ENCODE peak calls at places on chromosomes 2 and 18, in seven cellular contexts. G is Panc1, N is body of pancreas, A is neural progenitor cell, D is IMR-90, I is uterus, F is A549. L is an unnamed sample. For H3K4me1, the result is how much of the 10 kb centered on the place peaks cover.

GRCh38 chr18:5475252-5475651 is 68.5 kb downstream of the EPB41L3 start:
- DNase-seq in G (no peak), N (no peak), A (no peak), D (no peak), I (no peak), F (no peak), L (peak)

GRCh38 chr2:234500394-234501006 is 3.6 kb upstream of the ARL4C start:
- DNase-seq in G (no peak), N (peak), A (peak), D (peak), I (no peak), F (no peak), L (peak)

GRCh38 chr18:58405107-58405898 is 223.6 kb downstream of the ALPK2 start:
- DNase-seq in G (no peak), N (no peak), A (no peak), D (no peak), I (no peak), F (no peak), L (peak)

GRCh38 chr2:175008801-175009495 is 3.8 kb upstream of the CHN1 start:
- DNase-seq in G (no peak), N (no peak), A (no peak), D (no peak), I (no peak), F (no peak), L (no peak)

GRCh38 chr2:39875182-39875913 is 96.3 kb upstream of the THUMPD2 start:
- DNase-seq in G (no peak), N (no peak), A (no peak), D (peak), I (peak), F (peak), L (no peak)

GRCh38 chr2:41989503-41990180 is 58.2 kb upstream of the PKDCC start:
- DNase-seq in G (no peak), N (no peak), A (peak), D (peak), I (no peak), F (no peak), L (no peak)

GRCh38 chr2:100806550-100806949 is 13.4 kb upstream of the NPAS2 start:
- DNase-seq in G (no peak), N (no peak), A (no peak), D (no peak), I (no peak), F (no peak), L (no peak)

GRCh38 chr2:234969329-234970157 is 17.7 kb downstream of the SH3BP4 start:
- DNase-seq in G (no peak), N (peak), A (no peak), D (no peak), I (no peak), F (no peak), L (no peak)

GRCh38 chr2:53508667-53509066 is 258.9 kb upstream of the CHAC2 start:
- DNase-seq in G (no peak), N (no peak), A (peak), D (peak), I (no peak), F (no peak), L (no peak)

GRCh38 chr2:56184500-56184996 is 758 bp downstream of the CCDC85A start:
- DNase-seq in G (no peak), N (peak), A (peak), D (no peak), I (peak), F (peak), L (peak)

GRCh38 chr2:61993422-61994024 is 88.0 kb downstream of the COMMD1 start:
- DNase-seq in G (peak), N (peak), A (peak), D (peak), I (no peak), F (peak), L (no peak)

GRCh38 chr2:75541430-75541829 is 19.3 kb downstream of the EVA1A start:
- DNase-seq in G (no peak), N (no peak), A (no peak), D (no peak), I (no peak), F (no peak), L (no peak)

DNA sequence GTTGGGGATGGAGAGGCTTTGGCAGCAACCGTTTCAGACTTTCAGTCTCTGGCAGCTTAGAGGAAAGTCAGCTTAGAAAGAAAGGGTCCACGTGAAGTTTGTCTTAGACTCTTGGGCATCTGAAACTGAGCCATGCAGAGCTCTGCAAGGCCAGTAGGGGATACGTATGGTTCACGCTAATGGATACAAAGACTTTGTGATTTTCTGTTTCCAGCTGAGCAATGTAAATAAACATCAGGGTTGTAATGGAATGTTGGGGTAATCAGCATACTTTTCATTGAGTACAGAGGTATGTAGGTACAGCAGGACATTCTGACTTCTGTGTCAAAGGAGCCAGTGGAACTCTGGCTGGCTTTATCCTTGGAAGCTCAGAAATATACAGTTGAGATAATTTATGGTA is 31.0 kb downstream of the RALB start:
- DNase-seq in G (no peak), N (no peak), A (peak), D (peak), I (no peak), F (no peak), L (no peak)
- TF ChIP-seq CTCF in G (peak), N (no peak), A (peak), D (peak), I (no peak), F (no peak), L (no peak)

DNA sequence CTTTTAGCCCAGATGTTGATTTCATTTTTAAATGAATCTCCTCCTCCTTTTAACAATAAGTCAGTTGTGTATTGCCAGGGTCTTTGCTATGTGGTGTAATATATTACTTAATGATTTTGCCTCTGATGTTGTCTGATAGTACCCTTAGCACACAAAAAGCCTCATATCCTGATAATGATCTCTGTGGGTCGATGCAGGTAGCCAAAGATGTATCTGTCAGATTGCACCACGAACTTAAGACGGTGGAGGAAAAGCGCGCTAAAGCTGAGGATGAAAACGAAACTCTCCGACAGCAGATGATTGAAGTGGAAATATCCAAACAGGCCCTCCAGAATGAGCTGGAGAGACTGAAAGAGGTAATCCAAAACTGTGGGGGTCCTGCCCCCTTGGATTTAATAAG is 14.8 kb downstream of the MTCL1 start:
- DNase-seq in G (no peak), N (no peak), A (no peak), D (no peak), I (no peak), F (no peak), L (no peak)
- H3K4me1 ChIP-seq in G (under half), N (under half), A (half or more), D (under half), I (under half), F (half or more), L (under half)

GRCh38 chr18:74495581-74496507 is at the start of gene CNDP2:
- DNase-seq in G (peak), N (peak), A (peak), D (peak), I (peak), F (peak), L (peak)

GRCh38 chr18:74498712-74499629 is 2.8 kb downstream of the CNDP2 start:
- DNase-seq in G (no peak), N (peak), A (no peak), D (no peak), I (no peak), F (no peak), L (no peak)

GRCh38 chr18:74497778-74498177 is 1.6 kb downstream of the CNDP2 start:
- DNase-seq in G (no peak), N (no peak), A (no peak), D (no peak), I (no peak), F (no peak), L (no peak)

GRCh38 chr18:74496508-74497307 is 545 bp downstream of the CNDP2 start:
- DNase-seq in G (no peak), N (peak), A (peak), D (peak), I (peak), F (peak), L (no peak)

GRCh38 chr18:74497308-74497640 is 1.1 kb downstream of the CNDP2 start:
- DNase-seq in G (no peak), N (no peak), A (no peak), D (no peak), I (no peak), F (no peak), L (no peak)
- H3K4me3 ChIP-seq in G (peak), N (no peak), A (peak), D (no peak), I (no peak), F (peak), L (peak)

GRCh38 chr18:39841133-39842041 is 2113.6 kb upstream of the PIK3C3 start:
- DNase-seq in G (no peak), N (peak), A (peak), D (peak), I (no peak), F (peak), L (peak)
- TF ChIP-seq CTCF in G (peak), N (no peak), A (peak), D (peak), I (no peak), F (peak), L (no peak)

GRCh38 chr2:206881708-206882335 is 57.5 kb upstream of the CPO start:
- DNase-seq in G (no peak), N (no peak), A (no peak), D (no peak), I (no peak), F (no peak), L (no peak)

GRCh38 chr2:206873426-206873825 is 65.9 kb upstream of the CPO start:
- DNase-seq in G (no peak), N (no peak), A (no peak), D (no peak), I (no peak), F (no peak), L (no peak)

GRCh38 chr2:206875701-206876100 is 63.6 kb upstream of the CPO start:
- DNase-seq in G (no peak), N (no peak), A (no peak), D (no peak), I (no peak), F (no peak), L (no peak)

GRCh38 chr2:206876176-206876575 is 63.1 kb upstream of the CPO start:
- DNase-seq in G (no peak), N (no peak), A (peak), D (no peak), I (no peak), F (no peak), L (no peak)
- H3K4me1 ChIP-seq in G (under half), N (under half), A (under half), D (under half), I (under half), F (under half), L (under half)

GRCh38 chr2:152098798-152099654 is at the start of gene CACNB4:
- DNase-seq in G (no peak), N (peak), A (peak), D (no peak), I (peak), F (peak), L (peak)

GRCh38 chr2:152100961-152101360 is 2.1 kb upstream of the CACNB4 start:
- DNase-seq in G (no peak), N (no peak), A (no peak), D (no peak), I (no peak), F (no peak), L (no peak)

GRCh38 chr2:152099655-152100050 is 809 bp upstream of the CACNB4 start:
- DNase-seq in G (no peak), N (no peak), A (no peak), D (no peak), I (no peak), F (peak), L (no peak)

GRCh38 chr2:152097291-152098032 is 1.4 kb downstream of the CACNB4 start:
- DNase-seq in G (no peak), N (peak), A (peak), D (peak), I (peak), F (peak), L (peak)

DNA sequence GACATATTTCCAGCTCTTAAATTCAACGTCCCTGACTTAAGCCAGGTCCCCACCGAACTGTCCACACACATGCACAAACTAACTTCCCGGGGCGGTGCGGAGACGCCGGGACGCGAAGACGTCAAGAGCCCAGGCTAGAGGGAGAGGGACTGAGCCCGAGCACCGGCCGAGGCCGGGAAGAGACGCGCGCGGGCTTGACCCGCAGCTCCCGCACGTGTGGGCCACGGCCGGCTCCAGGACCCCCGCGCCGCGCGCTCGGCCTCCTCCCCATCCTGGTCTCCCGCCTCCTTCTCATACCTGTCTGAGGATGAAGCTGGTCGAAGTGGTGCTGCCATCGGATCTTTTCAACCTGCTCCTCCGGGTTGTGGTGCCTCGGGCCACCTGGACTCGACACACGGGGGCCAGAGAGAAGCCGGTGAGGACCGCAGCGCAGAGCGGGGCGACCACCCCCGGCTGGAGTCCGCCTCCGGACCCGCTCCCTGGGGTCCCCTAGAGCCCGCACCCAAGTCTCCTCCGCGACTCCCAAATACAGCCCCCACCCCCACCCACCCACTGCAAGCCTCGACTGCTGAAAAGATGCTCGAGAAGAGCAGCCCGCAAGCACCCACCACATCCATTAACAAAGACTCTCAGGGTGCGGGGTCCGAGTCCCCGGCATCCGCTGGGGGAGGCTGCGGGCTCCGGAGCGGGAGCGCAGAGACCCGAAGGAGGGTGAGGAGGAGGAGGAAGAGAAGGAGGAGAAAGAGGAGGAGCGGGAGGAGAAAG is 629 bp downstream of the CACNB4 start:
- DNase-seq in G (no peak), N (peak), A (peak), D (no peak), I (peak), F (peak), L (peak)
- H3K4me3 ChIP-seq in G (peak), N (peak), A (peak), D (peak), I (peak), F (peak), L (peak)